ENCODE peak calls at places on chromosomes 2 and 18, in four cellular contexts. S is A549, E is HepG2, A is K562. L is an unnamed sample.

GRCh38 chr2:113157108-113157896 is 16.5 kb upstream of the PSD4 start:
- DNase-seq in S (no peak), A (peak; percentile 72), E (no peak), L (no peak)

GRCh38 chr2:214069254-214069653 is 341.6 kb upstream of the VWC2L start:
- DNase-seq in S (peak; percentile 52), A (no peak), E (peak; percentile 5), L (peak; percentile 82)

GRCh38 chr2:239009001-239009961 is 161.4 kb downstream of the TWIST2 start:
- DNase-seq in A (no peak), E (no peak), S (no peak), L (peak; percentile 58)

GRCh38 chr2:23363831-23364230 is 21.1 kb upstream of the KLHL29 start:
- DNase-seq in S (no peak), E (no peak), A (no peak), L (no peak)

GRCh38 chr2:191270303-191271178 is 25.3 kb downstream of the MYO1B start:
- DNase-seq in S (no peak), E (no peak), A (no peak), L (no peak)

GRCh38 chr2:36404312-36404711 is 48.7 kb downstream of the CRIM1 start:
- DNase-seq in A (no peak), E (no peak), S (no peak), L (no peak)

GRCh38 chr18:12703714-12704113 is 872 bp downstream of the PSMG2 start:
- DNase-seq in A (no peak), S (no peak), E (no peak), L (no peak)

GRCh38 chr2:220891405-220891804 is 680.7 kb downstream of the EPHA4 start:
- DNase-seq in A (no peak), S (peak; percentile 22), E (no peak), L (peak; percentile 5)

GRCh38 chr2:84991404-84992151 is 20.6 kb downstream of the KCMF1 start:
- DNase-seq in A (no peak), S (no peak), E (no peak), L (peak; percentile 24)

GRCh38 chr2:47897191-47897955 is 8.9 kb downstream of the FBXO11 start:
- DNase-seq in S (no peak), A (no peak), E (no peak), L (no peak)
- TF ChIP-seq JUN in S (no peak), A (no peak), E (no peak), L (no peak)

GRCh38 chr2:210496512-210496911 is 20.0 kb upstream of the LANCL1 start:
- DNase-seq in A (no peak), S (no peak), E (no peak), L (no peak)
- TF ChIP-seq MYC in A (no peak), S (no peak), E (no peak), L (no peak)

DNA sequence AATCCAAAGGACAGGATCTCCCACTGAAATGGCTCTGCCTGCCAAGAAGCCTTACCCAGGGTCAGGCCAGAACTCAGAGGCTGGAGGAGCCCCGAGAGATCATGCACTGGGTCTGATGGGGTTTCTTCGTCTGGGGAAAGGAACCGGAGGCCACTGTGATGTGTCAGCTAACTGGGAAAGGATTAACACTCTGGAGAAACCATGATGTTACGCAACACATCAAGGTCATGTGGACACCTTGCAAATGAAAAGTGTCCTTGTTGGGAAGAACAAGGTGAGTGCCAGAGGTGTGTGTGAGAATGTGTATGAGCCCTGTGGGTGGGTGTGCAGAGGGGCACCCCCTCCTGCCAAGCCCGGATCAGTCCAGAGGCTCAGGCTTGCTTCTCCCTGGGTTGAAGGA is 86.9 kb downstream of the CRACDL start:
- DNase-seq in A (no peak), E (no peak), S (no peak), L (no peak)
- TF ChIP-seq JUN in A (no peak), E (no peak), S (no peak), L (no peak)

DNA sequence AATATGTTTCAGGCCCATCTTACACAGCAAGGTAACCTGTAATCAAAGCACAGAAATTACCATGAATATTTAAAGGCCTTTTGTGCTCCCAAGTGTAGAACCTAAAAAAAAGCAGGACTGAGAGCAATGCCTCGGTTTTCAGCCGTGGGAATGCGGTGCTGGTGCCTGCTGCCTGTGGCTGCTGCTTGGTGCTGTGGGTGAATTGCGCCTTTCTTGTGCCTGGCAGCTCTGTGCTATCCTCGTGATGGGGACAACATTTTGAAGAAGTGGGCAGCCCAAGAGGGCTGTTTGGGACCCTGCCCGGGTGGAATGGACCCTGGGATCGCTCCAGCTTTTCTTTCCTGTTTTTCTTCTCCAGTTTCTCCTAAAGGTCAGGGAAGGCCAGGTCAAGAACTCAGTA is 91.2 kb downstream of the ASAP2 start:
- DNase-seq in A (no peak), E (no peak), S (no peak), L (no peak)
- TF ChIP-seq MYC in A (no peak), E (no peak), S (no peak), L (no peak)

DNA sequence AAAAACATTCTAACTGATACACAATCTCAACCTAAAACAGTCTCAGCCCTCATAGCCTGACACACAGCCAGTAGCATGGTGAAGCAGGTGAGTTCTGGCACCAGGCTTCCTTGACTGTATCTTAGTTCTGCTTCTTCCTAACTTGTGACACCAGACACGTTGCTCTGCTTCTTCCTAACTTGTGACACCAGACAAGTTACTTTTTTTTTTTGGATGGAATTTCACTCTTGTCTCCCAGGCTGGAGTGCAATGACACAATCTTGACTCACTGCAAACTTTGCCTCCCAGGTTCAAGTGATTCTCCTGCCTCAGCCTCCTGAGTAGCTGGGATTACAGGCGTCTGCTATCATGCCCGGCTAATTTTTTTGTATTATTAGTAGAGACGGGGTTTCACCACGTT is 6.7 kb upstream of the ATG16L1 start:
- DNase-seq in A (no peak), E (no peak), S (no peak), L (no peak)
- TF ChIP-seq JUN in A (no peak), E (no peak), S (no peak), L (no peak)

DNA sequence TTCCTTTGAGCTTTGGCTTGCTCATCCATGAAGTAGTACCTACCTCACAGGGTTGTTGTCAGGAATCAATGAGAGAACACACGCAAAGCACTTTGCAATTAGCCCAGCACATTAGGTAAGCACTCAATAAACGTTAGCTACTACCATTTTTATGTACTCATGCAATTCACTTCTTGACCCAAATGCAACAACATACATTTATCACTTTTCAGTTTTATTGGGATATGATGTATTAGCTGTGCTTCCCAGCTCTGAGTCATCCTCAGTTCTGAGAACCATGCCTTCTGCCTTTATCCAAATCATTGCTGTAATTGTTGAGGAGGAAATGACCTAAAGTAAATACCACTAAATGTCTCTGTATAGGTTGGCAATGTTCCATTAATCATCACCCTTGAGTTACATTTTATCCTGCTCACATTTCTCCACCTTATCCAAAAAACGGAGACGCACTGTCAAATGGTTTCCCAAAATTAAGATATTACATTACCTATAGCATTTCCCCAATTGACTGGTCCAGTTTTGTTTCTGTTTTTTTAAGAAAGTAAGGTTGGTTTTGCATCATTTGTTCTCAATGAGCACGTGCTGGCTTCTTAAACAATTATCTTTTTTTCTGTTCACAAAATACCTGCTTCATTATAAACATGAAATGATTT is 2.3 kb downstream of the TMEM247 start:
- DNase-seq in S (peak; percentile 35), E (no peak), A (no peak), L (peak; percentile 91)
- TF ChIP-seq MYC in S (no peak), E (no peak), A (no peak), L (no peak)

GRCh38 chr18:80065705-80066104 is 31.5 kb downstream of the RBFA start:
- DNase-seq in E (no peak), S (no peak), A (no peak), L (no peak)

GRCh38 chr18:80067897-80068296 is 33.7 kb downstream of the RBFA start:
- DNase-seq in S (no peak), E (no peak), A (no peak), L (no peak)

GRCh38 chr18:80068571-80069272 is 34.5 kb downstream of the RBFA start:
- DNase-seq in A (no peak), E (no peak), S (no peak), L (no peak)

GRCh38 chr18:80070825-80071224 is 36.6 kb downstream of the RBFA start:
- DNase-seq in A (no peak), S (no peak), E (no peak), L (no peak)

GRCh38 chr18:80067321-80067720 is 33.1 kb downstream of the RBFA start:
- DNase-seq in E (no peak), S (no peak), A (no peak), L (no peak)
- TF ChIP-seq JUN in E (no peak), S (no peak), A (no peak), L (no peak)

DNA sequence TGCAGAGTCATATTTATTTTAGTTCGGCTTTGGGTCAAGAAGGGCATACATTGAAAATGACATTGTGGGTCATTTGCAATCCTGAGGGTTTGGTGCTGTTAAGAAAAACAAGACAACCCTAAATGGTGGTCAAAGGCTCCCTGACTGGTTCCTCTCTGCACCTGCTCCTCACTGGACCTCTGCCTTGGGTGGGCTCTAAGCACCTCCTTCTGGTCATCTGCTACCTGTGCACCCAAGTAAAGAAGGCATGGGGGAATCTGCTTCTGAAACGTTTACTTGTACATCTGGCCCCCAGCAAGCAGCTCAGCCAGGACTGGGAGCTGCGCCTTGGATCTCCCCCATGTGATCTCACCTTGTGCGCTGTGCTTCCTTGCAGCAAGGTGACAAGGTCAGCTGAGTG is 55.2 kb upstream of the MAL start:
- DNase-seq in E (no peak), S (no peak), A (no peak), L (no peak)
- TF ChIP-seq MYC in E (no peak), S (no peak), A (no peak), L (no peak)